ENCODE peak calls at places on chromosomes 12 and 14, in nine cellular contexts. K, T, G, D, N, Q, W, X and E are unnamed samples.

GRCh38 chr12:26319511-26319910 is 124.1 kb downstream of the SSPN start:
- ATAC-seq in D (peak), Q (no peak), N (no peak), G (no peak), T (peak), X (no peak), K (peak), W (peak), E (peak)

GRCh38 chr14:23538785-23539184 is 12.8 kb downstream of the ZFHX2 start:
- ATAC-seq in X (peak), G (no peak), N (no peak), W (peak), T (peak), D (peak), K (peak), Q (no peak), E (no peak)

GRCh38 chr14:81070511-81070910 is 115.1 kb downstream of the TSHR start:
- ATAC-seq in N (no peak), G (no peak), W (no peak), X (no peak), D (no peak), K (no peak), Q (no peak), T (no peak), E (no peak)

GRCh38 chr14:31770271-31770670 is 209.1 kb downstream of the NUBPL start:
- ATAC-seq in D (no peak), K (no peak), T (peak), Q (no peak), N (no peak), W (no peak), X (no peak), G (no peak), E (peak)

GRCh38 chr12:10956085-10956484 is 17.0 kb upstream of the TAS2R14 start:
- ATAC-seq in K (no peak), N (no peak), D (no peak), T (no peak), W (no peak), Q (no peak), X (no peak), G (no peak), E (no peak)

GRCh38 chr14:22614240-22614799 is 16.2 kb downstream of the ABHD4 start:
- ATAC-seq in X (peak), T (peak), G (no peak), K (peak), W (peak), Q (peak), N (no peak), D (peak), E (peak)

GRCh38 chr12:62957233-62957953 is 22.4 kb upstream of the PPM1H start:
- ATAC-seq in Q (no peak), N (no peak), D (peak), G (no peak), K (peak), X (no peak), T (no peak), W (peak), E (no peak)

GRCh38 chr14:99360774-99361595 is 89.0 kb upstream of the BCL11B start:
- ATAC-seq in X (no peak), W (no peak), G (no peak), Q (peak), D (peak), T (no peak), N (no peak), K (peak), E (no peak)

GRCh38 chr12:124390442-124391116 is 95.7 kb downstream of the RFLNA start:
- ATAC-seq in K (no peak), X (peak), Q (peak), G (no peak), T (peak), N (no peak), W (no peak), D (no peak), E (peak)

GRCh38 chr12:49088190-49088931 is 6.2 kb downstream of the DHH start:
- ATAC-seq in N (peak), T (peak), W (peak), Q (peak), K (peak), G (peak), D (peak), X (peak), E (peak)

GRCh38 chr12:29591140-29592020 is 93.9 kb upstream of the OVCH1 start:
- ATAC-seq in Q (no peak), T (no peak), D (peak), N (no peak), X (no peak), K (no peak), G (no peak), W (no peak), E (peak)

GRCh38 chr14:99671230-99672224 is 12.6 kb upstream of the CYP46A1 start:
- ATAC-seq in K (peak), G (no peak), W (no peak), N (no peak), T (no peak), Q (no peak), X (no peak), D (peak), E (no peak)

GRCh38 chr14:72024043-72024407 is 91.8 kb downstream of the RGS6 start:
- ATAC-seq in K (peak), N (peak), T (no peak), D (peak), X (peak), Q (peak), G (peak), W (peak), E (no peak)

GRCh38 chr14:64937821-64938193 is 4.7 kb downstream of the GPX2 start:
- ATAC-seq in W (peak), N (no peak), G (no peak), D (no peak), K (peak), Q (peak), T (no peak), X (peak), E (no peak)

GRCh38 chr14:88592016-88592415 is 29.2 kb downstream of the ZC3H14 start:
- ATAC-seq in W (peak), K (no peak), D (no peak), X (no peak), N (no peak), Q (no peak), T (no peak), G (no peak), E (no peak)

GRCh38 chr12:85461127-85461526 is 181.1 kb downstream of the ALX1 start:
- ATAC-seq in Q (no peak), X (no peak), N (no peak), W (no peak), T (no peak), G (no peak), K (no peak), D (no peak), E (no peak)

GRCh38 chr12:75981247-75981646 is 50.3 kb downstream of the PHLDA1 start:
- ATAC-seq in T (no peak), Q (no peak), K (no peak), X (no peak), G (no peak), N (no peak), W (peak), D (no peak), E (no peak)

GRCh38 chr14:71452535-71452934 is 479.7 kb upstream of the RGS6 start:
- ATAC-seq in G (no peak), T (no peak), D (no peak), Q (no peak), W (no peak), X (no peak), N (no peak), K (no peak), E (no peak)

GRCh38 chr12:87384226-87384625 is 645.0 kb downstream of the C12orf50 start:
- ATAC-seq in X (no peak), W (no peak), K (no peak), T (no peak), Q (no peak), N (no peak), D (no peak), G (no peak), E (no peak)

GRCh38 chr12:71107976-71108749 is 49.6 kb downstream of the TSPAN8 start:
- ATAC-seq in Q (no peak), T (no peak), W (no peak), N (no peak), G (no peak), K (no peak), D (no peak), X (no peak), E (peak)

GRCh38 chr12:6229823-6230222 is 29.6 kb downstream of the CD9 start:
- ATAC-seq in G (no peak), T (peak), K (no peak), D (no peak), N (no peak), W (peak), X (no peak), Q (no peak), E (peak)

GRCh38 chr14:69794791-69795190 is 2.2 kb downstream of the SLC10A1 start:
- ATAC-seq in K (no peak), D (no peak), N (no peak), T (no peak), X (no peak), G (no peak), Q (no peak), W (no peak), E (no peak)

GRCh38 chr12:90510948-90511347 is 444.0 kb downstream of the CCER1 start:
- ATAC-seq in K (no peak), N (no peak), W (no peak), T (no peak), D (no peak), G (peak), X (no peak), Q (no peak), E (no peak)

GRCh38 chr14:87613856-87614255 is 379.1 kb downstream of the GALC start:
- ATAC-seq in G (no peak), D (no peak), X (no peak), K (no peak), Q (no peak), N (no peak), T (no peak), W (no peak), E (no peak)

GRCh38 chr12:14618990-14619389 is 51.3 kb upstream of the PLBD1 start:
- ATAC-seq in T (no peak), X (no peak), K (no peak), W (peak), Q (peak), D (peak), G (no peak), N (no peak), E (no peak)

GRCh38 chr12:69991683-69992297 is 166.8 kb downstream of the MYRFL start:
- ATAC-seq in K (no peak), N (no peak), X (no peak), D (no peak), G (no peak), T (no peak), W (no peak), Q (no peak), E (no peak)

GRCh38 chr12:6070472-6071257 is 53.8 kb downstream of the VWF start:
- ATAC-seq in T (no peak), G (no peak), K (peak), W (no peak), N (no peak), Q (no peak), X (no peak), D (peak), E (peak)

GRCh38 chr12:9936597-9936996 is 4.4 kb upstream of the CLEC2A start:
- ATAC-seq in K (no peak), X (no peak), W (no peak), D (no peak), Q (no peak), T (no peak), N (no peak), G (no peak), E (no peak)

GRCh38 chr12:9944404-9944803 is 12.2 kb upstream of the CLEC2A start:
- ATAC-seq in T (no peak), X (no peak), W (no peak), N (no peak), D (no peak), K (no peak), G (no peak), Q (no peak), E (no peak)

GRCh38 chr12:9941838-9942237 is 9.7 kb upstream of the CLEC2A start:
- ATAC-seq in K (no peak), N (no peak), T (no peak), X (no peak), D (no peak), G (no peak), Q (no peak), W (no peak), E (no peak)

GRCh38 chr12:9943244-9943643 is 11.1 kb upstream of the CLEC2A start:
- ATAC-seq in D (no peak), W (no peak), K (no peak), T (peak), X (no peak), N (peak), Q (no peak), G (no peak), E (no peak)

GRCh38 chr12:9940370-9940769 is 8.2 kb upstream of the CLEC2A start:
- ATAC-seq in T (no peak), G (no peak), D (no peak), X (no peak), K (no peak), Q (peak), W (no peak), N (no peak), E (no peak)
- TF ChIP-seq CTCF in T (no peak), G (peak), D (peak), X (peak), K (peak), Q (peak), W (no peak), N (peak), E (no peak)

DNA sequence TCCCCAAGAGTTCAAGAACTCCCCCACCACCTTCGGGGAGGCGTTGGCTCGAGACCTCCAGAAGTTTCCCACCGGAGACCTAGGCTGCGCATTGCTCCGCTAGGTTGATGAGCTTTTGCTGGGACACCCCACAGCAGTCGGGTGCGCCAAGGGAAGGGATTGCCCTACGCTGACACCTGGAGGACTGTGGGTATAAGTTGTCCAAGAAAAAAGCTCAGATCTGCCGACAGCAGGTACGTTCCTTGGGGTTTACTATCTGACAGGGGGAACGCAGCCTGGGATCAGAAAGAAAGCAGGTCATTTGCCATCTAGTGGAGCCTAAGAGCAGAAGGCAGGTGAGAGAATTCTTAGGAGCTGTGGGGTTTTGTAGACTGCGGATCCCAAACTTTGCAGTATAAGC is 98.8 kb downstream of the FRMD6 start:
- ATAC-seq in K (no peak), Q (no peak), G (no peak), X (no peak), D (no peak), W (no peak), T (no peak), N (no peak), E (no peak)
- TF ChIP-seq CTCF in K (peak), Q (peak), G (peak), X (no peak), D (peak), W (no peak), T (no peak), N (no peak), E (no peak)

DNA sequence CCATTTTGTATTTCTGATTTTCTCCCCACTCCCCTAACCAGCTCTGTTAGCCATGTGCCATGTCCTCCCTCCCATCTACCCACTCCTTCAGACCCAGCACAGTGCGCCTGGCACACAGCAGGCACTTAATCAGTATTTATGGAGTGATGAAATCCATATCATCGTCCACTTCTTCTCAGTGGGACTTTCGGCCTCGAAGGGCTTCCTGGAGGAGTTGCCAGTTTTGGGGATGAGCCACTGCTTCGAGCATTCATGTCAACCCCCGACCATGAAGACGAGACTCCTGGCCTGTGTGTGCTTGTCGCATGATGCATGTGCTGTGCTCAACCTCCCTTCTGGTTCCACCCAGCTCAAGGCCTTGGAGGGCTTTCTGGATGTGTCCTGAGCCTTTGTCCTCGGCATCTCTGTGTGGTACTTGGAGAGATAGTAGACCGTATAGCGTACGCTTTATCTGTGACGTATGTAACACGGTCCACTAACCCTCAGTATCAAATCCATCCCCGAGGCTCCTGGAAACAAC is 119.5 kb upstream of the RTL1 start:
- ATAC-seq in T (no peak), X (no peak), Q (no peak), W (no peak), G (no peak), N (no peak), K (no peak), D (no peak), E (no peak)
- TF ChIP-seq CTCF in T (no peak), X (no peak), Q (no peak), W (no peak), G (no peak), N (no peak), K (no peak), D (no peak), E (no peak)

GRCh38 chr14:56119221-56119967 is 1.2 kb downstream of the PELI2 start:
- ATAC-seq in W (peak), D (peak), N (peak), X (peak), G (peak), Q (no peak), T (peak), K (peak), E (peak)
- TF ChIP-seq CTCF in W (no peak), D (no peak), N (no peak), X (no peak), G (no peak), Q (no peak), T (no peak), K (no peak), E (no peak)

GRCh38 chr12:17489452-17489851 is 600.5 kb downstream of the RERGL start:
- ATAC-seq in W (no peak), N (no peak), D (peak), K (no peak), G (no peak), T (no peak), X (no peak), Q (peak), E (no peak)
- TF ChIP-seq CTCF in W (no peak), N (no peak), D (peak), K (no peak), G (no peak), T (no peak), X (no peak), Q (no peak), E (no peak)